ENCODE peak calls at places on chromosomes 1 and 21, in nine cellular contexts. W, X, U, C, D, Y, K, E and L are unnamed samples.

GRCh38 chr1:218315638-218316037 is 29.5 kb upstream of the TGFB2 start:
- DNase-seq in X (no peak), K (no peak), D (no peak), E (no peak), U (no peak), W (no peak), Y (no peak), C (no peak), L (no peak)

GRCh38 chr1:44327679-44328491 is 27.2 kb downstream of the ERI3 start:
- DNase-seq in K (peak; percentile 90), D (peak; percentile 88), W (peak; percentile 89), C (no peak), Y (peak; percentile 99), E (peak; percentile 58), U (peak; percentile 96), X (no peak), L (peak; percentile 100)

GRCh38 chr1:38027201-38028104 is 14.9 kb downstream of the UTP11 start:
- DNase-seq in W (peak; percentile 26), E (no peak), Y (no peak), D (peak; percentile 71), U (no peak), C (no peak), X (no peak), K (peak; percentile 54), L (no peak)

GRCh38 chr1:94858276-94858675 is 38.1 kb downstream of the SLC44A3 start:
- DNase-seq in Y (no peak), C (no peak), K (no peak), U (no peak), X (no peak), D (no peak), W (no peak), E (no peak), L (no peak)

GRCh38 chr1:117613249-117613968 is 7.6 kb downstream of the TENT5C start:
- DNase-seq in Y (peak; percentile 37), W (no peak), K (no peak), D (no peak), U (peak; percentile 46), X (no peak), C (no peak), E (peak; percentile 6), L (no peak)

GRCh38 chr1:53073287-53073686 is 11.3 kb downstream of the PODN start:
- DNase-seq in U (no peak), X (no peak), K (no peak), Y (no peak), C (no peak), E (no peak), W (no peak), D (no peak), L (no peak)

GRCh38 chr1:47262787-47263413 is 30.9 kb upstream of the TAL1 start:
- DNase-seq in D (peak; percentile 28), E (peak; percentile 44), K (no peak), C (peak; percentile 34), U (no peak), X (peak; percentile 41), W (no peak), Y (peak; percentile 21), L (peak; percentile 14)

GRCh38 chr1:22710688-22711024 is at the start of gene EPHB2:
- DNase-seq in C (peak; percentile 74), X (no peak), Y (no peak), W (peak; percentile 66), K (no peak), E (no peak), U (no peak), D (no peak), L (no peak)

GRCh38 chr1:221772107-221772506 is 30.2 kb upstream of the DUSP10 start:
- DNase-seq in W (no peak), X (no peak), C (no peak), E (no peak), Y (no peak), U (no peak), K (no peak), D (no peak), L (peak; percentile 61)

GRCh38 chr1:26126321-26127084 is 14.9 kb downstream of the PDIK1L start:
- DNase-seq in C (no peak), X (peak; percentile 31), W (no peak), E (no peak), U (no peak), K (peak; percentile 92), Y (no peak), D (peak; percentile 43), L (no peak)

GRCh38 chr21:31173881-31174555 is 135.7 kb upstream of the KRTAP19-8 start:
- DNase-seq in X (no peak), Y (no peak), D (peak; percentile 33), U (no peak), E (no peak), C (peak; percentile 43), K (no peak), W (peak; percentile 69), L (no peak)

GRCh38 chr1:13781907-13782633 is 82.1 kb downstream of the PRDM2 start:
- DNase-seq in D (no peak), U (no peak), X (no peak), E (no peak), C (no peak), Y (peak; percentile 64), K (no peak), W (no peak), L (peak; percentile 45)

GRCh38 chr1:28983509-28984310 is 69.3 kb downstream of the EPB41 start:
- DNase-seq in W (no peak), C (peak; percentile 46), U (no peak), K (no peak), D (no peak), E (peak; percentile 70), Y (no peak), X (no peak), L (no peak)

GRCh38 chr1:21262282-21263051 is 27.8 kb downstream of the ECE1 start:
- DNase-seq in K (no peak), E (peak; percentile 47), D (peak; percentile 58), Y (peak; percentile 88), C (peak; percentile 44), X (no peak), W (peak; percentile 91), U (peak; percentile 98), L (peak; percentile 85)